ENCODE peak calls at places on chromosome 11, in seven cellular contexts. One of them, this sample, is unnamed.

GRCh38 chr11:116162541-116163230 is 610.1 kb downstream of the BUD13 start:
- DNase-seq in uterus: no peak
- DNase-seq in tibial nerve: no peak
- DNase-seq in prostate gland: no peak
- DNase-seq in A549: no peak
- DNase-seq in NB4: no peak
- DNase-seq in endothelial cell of umbilical vein: no peak
- DNase-seq in this sample: no peak

GRCh38 chr11:65576867-65577755 is 1.3 kb downstream of the EHBP1L1 start:
- DNase-seq in uterus: peak
- DNase-seq in tibial nerve: no peak
- DNase-seq in prostate gland: no peak
- DNase-seq in A549: peak
- DNase-seq in NB4: peak
- DNase-seq in endothelial cell of umbilical vein: peak
- DNase-seq in this sample: peak

GRCh38 chr11:45321031-45321595 is 35.0 kb upstream of the SYT13 start:
- DNase-seq in uterus: no peak
- DNase-seq in tibial nerve: no peak
- DNase-seq in prostate gland: no peak
- DNase-seq in A549: no peak
- DNase-seq in NB4: no peak
- DNase-seq in endothelial cell of umbilical vein: no peak
- DNase-seq in this sample: no peak

GRCh38 chr11:84819561-84819960 is 807.6 kb downstream of the DLG2 start:
- DNase-seq in uterus: no peak
- DNase-seq in tibial nerve: no peak
- DNase-seq in prostate gland: no peak
- DNase-seq in A549: no peak
- DNase-seq in NB4: no peak
- DNase-seq in endothelial cell of umbilical vein: no peak
- DNase-seq in this sample: no peak

GRCh38 chr11:2521681-2522630 is 77.1 kb downstream of the KCNQ1 start:
- DNase-seq in uterus: peak
- DNase-seq in tibial nerve: peak
- DNase-seq in prostate gland: no peak
- DNase-seq in A549: no peak
- DNase-seq in NB4: no peak
- DNase-seq in endothelial cell of umbilical vein: no peak
- DNase-seq in this sample: no peak

GRCh38 chr11:78417175-78417887 is at the start of gene GAB2:
- DNase-seq in uterus: no peak
- DNase-seq in tibial nerve: no peak
- DNase-seq in prostate gland: no peak
- DNase-seq in A549: no peak
- DNase-seq in NB4: no peak
- DNase-seq in endothelial cell of umbilical vein: peak
- DNase-seq in this sample: no peak

GRCh38 chr11:31240340-31240904 is 129.1 kb downstream of the DCDC1 start:
- DNase-seq in uterus: no peak
- DNase-seq in tibial nerve: no peak
- DNase-seq in prostate gland: peak
- DNase-seq in A549: peak
- DNase-seq in NB4: peak
- DNase-seq in endothelial cell of umbilical vein: peak
- DNase-seq in this sample: no peak

GRCh38 chr11:101706541-101706940 is 122.7 kb upstream of the TRPC6 start:
- DNase-seq in uterus: no peak
- DNase-seq in tibial nerve: no peak
- DNase-seq in prostate gland: no peak
- DNase-seq in A549: peak
- DNase-seq in NB4: no peak
- DNase-seq in endothelial cell of umbilical vein: no peak
- DNase-seq in this sample: no peak

GRCh38 chr11:68296344-68297051 is 15.9 kb upstream of the LRP5 start:
- DNase-seq in uterus: no peak
- DNase-seq in tibial nerve: no peak
- DNase-seq in prostate gland: no peak
- DNase-seq in A549: no peak
- DNase-seq in NB4: no peak
- DNase-seq in endothelial cell of umbilical vein: no peak
- DNase-seq in this sample: no peak
- TF ChIP-seq POLR2A in uterus: no peak
- TF ChIP-seq POLR2A in tibial nerve: no peak
- TF ChIP-seq POLR2A in prostate gland: no peak
- TF ChIP-seq POLR2A in A549: no peak
- TF ChIP-seq POLR2A in NB4: no peak
- TF ChIP-seq POLR2A in endothelial cell of umbilical vein: no peak
- TF ChIP-seq POLR2A in this sample: no peak

DNA sequence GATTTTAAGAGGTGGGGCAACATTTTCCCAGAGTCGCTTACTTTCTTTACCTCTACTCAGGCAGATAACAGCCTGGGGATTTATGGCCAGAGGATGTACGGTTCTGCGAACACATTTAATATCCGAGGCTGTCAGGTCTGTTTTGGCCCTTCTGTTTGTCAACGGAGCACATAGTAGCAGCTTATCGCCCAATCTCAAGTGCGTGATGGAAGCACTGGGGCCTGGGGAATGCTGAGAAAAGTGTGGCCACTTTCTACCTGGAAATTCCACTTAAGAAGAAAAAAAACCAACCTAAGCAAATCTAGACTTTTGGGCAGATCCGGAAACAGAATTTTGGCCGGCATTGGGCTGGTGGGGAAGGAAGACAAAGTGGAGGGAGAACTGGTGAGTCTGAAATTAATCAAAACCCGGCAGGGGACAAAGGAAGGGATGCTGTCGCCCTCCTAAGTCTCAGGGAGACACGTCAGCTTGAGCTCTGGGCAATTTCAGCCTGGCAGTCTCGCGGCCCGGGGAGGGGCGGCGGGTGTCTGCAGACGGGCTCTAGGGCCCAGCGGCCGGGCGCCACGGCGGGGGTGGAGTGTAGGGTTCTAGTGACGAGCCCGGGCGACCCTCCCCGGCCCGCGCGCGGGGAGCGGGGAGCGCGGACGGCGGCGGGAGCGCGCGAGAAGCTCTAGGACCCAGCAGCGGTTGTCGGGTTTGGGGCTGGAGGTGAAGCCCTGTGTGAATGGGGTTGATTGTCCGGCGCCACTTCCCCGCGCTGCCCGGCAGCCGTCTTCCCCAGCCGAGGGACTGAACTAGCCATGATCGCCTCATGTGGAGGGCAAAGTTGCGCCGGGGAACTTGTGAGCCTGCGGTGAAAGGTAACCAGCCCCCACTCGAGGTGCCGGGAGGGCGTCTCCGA is at the start of gene AMOTL1:
- DNase-seq in uterus: peak
- DNase-seq in tibial nerve: peak
- DNase-seq in prostate gland: peak
- DNase-seq in A549: peak
- DNase-seq in NB4: peak
- DNase-seq in endothelial cell of umbilical vein: peak
- DNase-seq in this sample: peak
- TF ChIP-seq POLR2A in uterus: peak
- TF ChIP-seq POLR2A in tibial nerve: peak
- TF ChIP-seq POLR2A in prostate gland: peak
- TF ChIP-seq POLR2A in A549: peak
- TF ChIP-seq POLR2A in NB4: peak
- TF ChIP-seq POLR2A in endothelial cell of umbilical vein: peak
- TF ChIP-seq POLR2A in this sample: peak

GRCh38 chr11:119741369-119742262 is 12.6 kb upstream of the NECTIN1 start:
- DNase-seq in uterus: no peak
- DNase-seq in tibial nerve: no peak
- DNase-seq in prostate gland: no peak
- DNase-seq in A549: peak
- DNase-seq in NB4: peak
- DNase-seq in endothelial cell of umbilical vein: peak
- DNase-seq in this sample: peak

GRCh38 chr11:119744577-119744976 is 15.6 kb upstream of the NECTIN1 start:
- DNase-seq in uterus: peak
- DNase-seq in tibial nerve: no peak
- DNase-seq in prostate gland: no peak
- DNase-seq in A549: no peak
- DNase-seq in NB4: no peak
- DNase-seq in endothelial cell of umbilical vein: no peak
- DNase-seq in this sample: no peak

GRCh38 chr11:119739975-119740374 is 11.0 kb upstream of the NECTIN1 start:
- DNase-seq in uterus: no peak
- DNase-seq in tibial nerve: no peak
- DNase-seq in prostate gland: no peak
- DNase-seq in A549: no peak
- DNase-seq in NB4: no peak
- DNase-seq in endothelial cell of umbilical vein: no peak
- DNase-seq in this sample: no peak

GRCh38 chr11:119743041-119743440 is 14.0 kb upstream of the NECTIN1 start:
- DNase-seq in uterus: no peak
- DNase-seq in tibial nerve: no peak
- DNase-seq in prostate gland: no peak
- DNase-seq in A549: no peak
- DNase-seq in NB4: no peak
- DNase-seq in endothelial cell of umbilical vein: no peak
- DNase-seq in this sample: no peak

DNA sequence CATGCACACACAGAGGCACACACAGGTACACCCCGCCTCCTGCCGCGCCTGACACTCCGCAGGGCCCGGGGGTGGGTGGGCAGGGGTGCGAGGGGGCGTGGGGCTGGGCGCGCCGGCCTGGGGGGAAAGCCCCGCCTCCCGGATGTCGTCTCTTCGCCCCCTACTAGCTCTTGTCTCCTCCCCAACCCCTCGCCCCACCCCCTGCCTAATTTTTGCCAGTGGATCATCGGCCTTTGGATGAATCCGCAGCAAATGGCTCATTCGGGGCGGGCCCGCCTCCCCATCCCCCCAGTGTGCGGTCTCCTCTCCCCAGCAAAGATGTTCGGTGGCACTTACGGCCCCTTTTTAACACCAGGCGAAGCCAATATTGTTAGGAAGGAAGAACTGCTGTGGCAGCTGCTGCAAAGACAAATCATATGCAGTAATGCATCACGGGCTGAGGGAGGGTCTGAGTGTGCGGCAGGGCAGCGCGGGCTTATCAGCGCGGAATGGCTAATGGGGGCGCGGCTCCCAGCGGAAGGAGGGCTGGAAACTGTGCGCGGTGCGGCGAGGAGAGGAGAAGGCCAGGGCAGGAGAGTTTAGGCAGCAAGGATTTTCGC is 13.4 kb upstream of the NECTIN1 start:
- DNase-seq in uterus: no peak
- DNase-seq in tibial nerve: no peak
- DNase-seq in prostate gland: no peak
- DNase-seq in A549: no peak
- DNase-seq in NB4: peak
- DNase-seq in endothelial cell of umbilical vein: no peak
- DNase-seq in this sample: no peak
- TF ChIP-seq POLR2A in uterus: no peak
- TF ChIP-seq POLR2A in tibial nerve: no peak
- TF ChIP-seq POLR2A in prostate gland: no peak
- TF ChIP-seq POLR2A in A549: no peak
- TF ChIP-seq POLR2A in NB4: no peak
- TF ChIP-seq POLR2A in endothelial cell of umbilical vein: no peak
- TF ChIP-seq POLR2A in this sample: no peak

GRCh38 chr11:111358038-111359001 is 20.8 kb downstream of the POU2AF1 start:
- DNase-seq in uterus: no peak
- DNase-seq in tibial nerve: no peak
- DNase-seq in prostate gland: no peak
- DNase-seq in A549: no peak
- DNase-seq in NB4: no peak
- DNase-seq in endothelial cell of umbilical vein: no peak
- DNase-seq in this sample: no peak
- TF ChIP-seq POLR2A in uterus: no peak
- TF ChIP-seq POLR2A in tibial nerve: no peak
- TF ChIP-seq POLR2A in prostate gland: no peak
- TF ChIP-seq POLR2A in A549: no peak
- TF ChIP-seq POLR2A in NB4: no peak
- TF ChIP-seq POLR2A in endothelial cell of umbilical vein: no peak
- TF ChIP-seq POLR2A in this sample: no peak

GRCh38 chr11:130448416-130449068 is at the start of gene ADAMTS15:
- DNase-seq in uterus: peak
- DNase-seq in tibial nerve: peak
- DNase-seq in prostate gland: peak
- DNase-seq in A549: peak
- DNase-seq in NB4: peak
- DNase-seq in endothelial cell of umbilical vein: peak
- DNase-seq in this sample: peak
- TF ChIP-seq POLR2A in uterus: peak
- TF ChIP-seq POLR2A in tibial nerve: peak
- TF ChIP-seq POLR2A in prostate gland: peak
- TF ChIP-seq POLR2A in A549: peak
- TF ChIP-seq POLR2A in NB4: no peak
- TF ChIP-seq POLR2A in endothelial cell of umbilical vein: no peak
- TF ChIP-seq POLR2A in this sample: peak

DNA sequence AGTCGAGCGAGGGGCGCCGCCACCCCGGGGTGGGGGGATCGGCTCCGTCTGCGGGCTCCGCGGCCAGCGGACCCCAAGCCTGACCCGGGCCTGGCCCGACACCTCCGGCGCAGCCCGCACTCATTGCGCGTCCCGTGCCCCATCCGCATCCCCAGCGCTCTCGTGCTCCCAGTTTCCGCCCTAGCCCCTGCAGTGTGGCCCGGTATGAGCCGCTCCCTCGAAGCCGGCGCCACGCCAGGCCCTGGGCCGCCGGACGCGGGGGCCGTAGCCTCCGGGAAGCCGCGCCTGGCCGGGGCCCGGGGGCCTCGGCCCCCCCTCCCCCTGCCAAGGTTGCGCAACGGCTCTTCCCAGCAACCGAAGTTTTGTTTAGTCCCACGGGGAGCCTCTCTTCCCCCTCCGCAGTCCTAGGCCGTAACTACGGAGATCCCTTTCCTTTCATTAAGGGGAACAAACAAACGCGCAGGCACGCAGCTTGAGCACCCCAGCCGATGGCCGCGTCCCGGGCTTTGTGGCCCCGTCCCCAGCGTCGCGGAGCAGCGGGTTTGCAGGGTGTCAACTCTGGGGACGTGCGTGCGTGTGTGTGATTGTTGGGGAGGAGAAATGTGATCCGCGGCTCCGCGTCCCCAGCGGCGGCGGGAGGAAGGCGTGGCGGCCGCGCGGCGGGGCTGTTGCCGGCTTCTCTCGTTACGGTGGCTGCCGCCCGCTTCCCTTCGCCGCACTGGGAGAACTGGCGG is 883 bp downstream of the HIPK3 start:
- DNase-seq in uterus: peak
- DNase-seq in tibial nerve: peak
- DNase-seq in prostate gland: peak
- DNase-seq in A549: peak
- DNase-seq in NB4: peak
- DNase-seq in endothelial cell of umbilical vein: peak
- DNase-seq in this sample: peak
- TF ChIP-seq POLR2A in uterus: peak
- TF ChIP-seq POLR2A in tibial nerve: peak
- TF ChIP-seq POLR2A in prostate gland: peak
- TF ChIP-seq POLR2A in A549: peak
- TF ChIP-seq POLR2A in NB4: peak
- TF ChIP-seq POLR2A in endothelial cell of umbilical vein: no peak
- TF ChIP-seq POLR2A in this sample: peak